ENCODE peak calls at places on chromosome 11, in ten cellular contexts. W is kidney, U is foreskin fibroblast, Q is cardiac fibroblast, J is dorsolateral prefrontal cortex, Z is tibial nerve, P is GM06990, E is epithelial cell of esophagus, L is OCI-LY7, H is tibial artery. B is an unnamed sample.

GRCh38 chr11:114307524-114308203 is 11.5 kb downstream of the NNMT start:
- DNase-seq in W (peak), U (peak), Q (peak), J (no peak), Z (peak), P (no peak), E (peak), L (no peak), H (peak), B (peak)

GRCh38 chr11:68750988-68751325 is 363 bp downstream of the TESMIN start:
- DNase-seq in W (peak), U (no peak), Q (no peak), J (no peak), Z (no peak), P (no peak), E (no peak), L (no peak), H (no peak), B (no peak)

GRCh38 chr11:74220376-74220775 is 49.3 kb downstream of the PPME1 start:
- DNase-seq in W (no peak), U (no peak), Q (no peak), J (no peak), Z (no peak), P (no peak), E (peak), L (no peak), H (no peak), B (no peak)

GRCh38 chr11:111362887-111363411 is 16.1 kb downstream of the POU2AF1 start:
- DNase-seq in W (no peak), U (no peak), Q (no peak), J (no peak), Z (no peak), P (no peak), E (peak), L (no peak), H (no peak), B (no peak)

GRCh38 chr11:7577226-7577882 is 63.6 kb downstream of the PPFIBP2 start:
- DNase-seq in W (no peak), U (peak), Q (no peak), J (peak), Z (peak), P (no peak), E (no peak), L (no peak), H (peak), B (peak)

GRCh38 chr11:27444801-27445215 is 27.8 kb downstream of the LGR4 start:
- DNase-seq in W (no peak), U (no peak), Q (no peak), J (no peak), Z (no peak), P (no peak), E (no peak), L (no peak), H (no peak), B (no peak)

GRCh38 chr11:103170865-103171264 is 61.6 kb downstream of the DYNC2H1 start:
- DNase-seq in W (no peak), U (peak), Q (peak), J (no peak), Z (no peak), P (no peak), E (peak), L (no peak), H (no peak), B (no peak)

GRCh38 chr11:107359701-107360100 is 97.9 kb downstream of the CWF19L2 start:
- DNase-seq in W (no peak), U (no peak), Q (peak), J (no peak), Z (no peak), P (no peak), E (no peak), L (no peak), H (no peak), B (no peak)

GRCh38 chr11:99645934-99646333 is 625.2 kb downstream of the CNTN5 start:
- DNase-seq in W (no peak), U (no peak), Q (no peak), J (no peak), Z (no peak), P (no peak), E (no peak), L (no peak), H (no peak), B (no peak)

GRCh38 chr11:26286472-26287066 is 45.4 kb upstream of the ANO3 start:
- DNase-seq in W (no peak), U (peak), Q (peak), J (no peak), Z (no peak), P (no peak), E (peak), L (peak), H (no peak), B (peak)

GRCh38 chr11:110159491-110159890 is 66.3 kb downstream of the ZC3H12C start:
- DNase-seq in W (no peak), U (no peak), Q (no peak), J (no peak), Z (no peak), P (no peak), E (no peak), L (no peak), H (no peak), B (no peak)

GRCh38 chr11:94557992-94558391 is 9.2 kb upstream of the PIWIL4 start:
- DNase-seq in W (no peak), U (no peak), Q (peak), J (no peak), Z (no peak), P (no peak), E (no peak), L (no peak), H (no peak), B (peak)

GRCh38 chr11:32391965-32392553 is 43.3 kb downstream of the WT1 start:
- DNase-seq in W (no peak), U (no peak), Q (peak), J (no peak), Z (no peak), P (no peak), E (no peak), L (no peak), H (no peak), B (peak)

GRCh38 chr11:122853971-122854446 is 15.7 kb downstream of the CRTAM start:
- DNase-seq in W (no peak), U (peak), Q (peak), J (no peak), Z (no peak), P (no peak), E (peak), L (peak), H (no peak), B (peak)

GRCh38 chr11:64609436-64610047 is 18.5 kb downstream of the SLC22A12 start:
- DNase-seq in W (no peak), U (no peak), Q (no peak), J (no peak), Z (no peak), P (no peak), E (no peak), L (peak), H (no peak), B (no peak)

GRCh38 chr11:129749141-129749540 is 66.5 kb upstream of the TMEM45B start:
- DNase-seq in W (no peak), U (no peak), Q (no peak), J (no peak), Z (no peak), P (no peak), E (no peak), L (no peak), H (no peak), B (no peak)

GRCh38 chr11:41921991-41922390 is 462.5 kb upstream of the LRRC4C start:
- DNase-seq in W (no peak), U (no peak), Q (no peak), J (no peak), Z (no peak), P (no peak), E (no peak), L (no peak), H (no peak), B (no peak)

GRCh38 chr11:93515438-93515837 is 27.8 kb downstream of the SMCO4 start:
- DNase-seq in W (no peak), U (no peak), Q (no peak), J (no peak), Z (no peak), P (no peak), E (no peak), L (no peak), H (no peak), B (no peak)

GRCh38 chr11:7462706-7463105 is 22.6 kb upstream of the OLFML1 start:
- DNase-seq in W (no peak), U (no peak), Q (no peak), J (no peak), Z (no peak), P (no peak), E (no peak), L (no peak), H (no peak), B (no peak)

GRCh38 chr11:64299847-64300648 is at the start of gene CATSPERZ:
- DNase-seq in W (peak), U (no peak), Q (no peak), J (no peak), Z (no peak), P (peak), E (no peak), L (no peak), H (no peak), B (no peak)

GRCh38 chr11:65132988-65133700 is 1.2 kb downstream of the SYVN1 start:
- DNase-seq in W (peak), U (no peak), Q (no peak), J (peak), Z (no peak), P (peak), E (peak), L (peak), H (peak), B (no peak)

GRCh38 chr11:113690619-113691569 is 15.2 kb downstream of the TMPRSS5 start:
- DNase-seq in W (peak), U (peak), Q (peak), J (no peak), Z (peak), P (no peak), E (peak), L (peak), H (peak), B (peak)

GRCh38 chr11:116190861-116191260 is 581.9 kb downstream of the BUD13 start:
- DNase-seq in W (no peak), U (no peak), Q (no peak), J (no peak), Z (no peak), P (no peak), E (no peak), L (no peak), H (no peak), B (no peak)

GRCh38 chr11:116192509-116193206 is 580.1 kb downstream of the BUD13 start:
- DNase-seq in W (no peak), U (no peak), Q (no peak), J (no peak), Z (no peak), P (no peak), E (no peak), L (no peak), H (no peak), B (no peak)

GRCh38 chr11:116190206-116190605 is 582.6 kb downstream of the BUD13 start:
- DNase-seq in W (no peak), U (no peak), Q (no peak), J (no peak), Z (no peak), P (no peak), E (no peak), L (no peak), H (no peak), B (no peak)

GRCh38 chr11:116194156-116194904 is 578.5 kb downstream of the BUD13 start:
- DNase-seq in W (no peak), U (no peak), Q (no peak), J (no peak), Z (no peak), P (no peak), E (no peak), L (no peak), H (no peak), B (no peak)

GRCh38 chr11:116193321-116194114 is 579.3 kb downstream of the BUD13 start:
- DNase-seq in W (peak), U (peak), Q (peak), J (peak), Z (no peak), P (no peak), E (peak), L (no peak), H (no peak), B (peak)
- TF ChIP-seq CTCF in W (peak), U (no peak), Q (peak), J (no peak), Z (no peak), P (no peak), E (no peak), L (no peak), H (no peak), B (peak)

DNA sequence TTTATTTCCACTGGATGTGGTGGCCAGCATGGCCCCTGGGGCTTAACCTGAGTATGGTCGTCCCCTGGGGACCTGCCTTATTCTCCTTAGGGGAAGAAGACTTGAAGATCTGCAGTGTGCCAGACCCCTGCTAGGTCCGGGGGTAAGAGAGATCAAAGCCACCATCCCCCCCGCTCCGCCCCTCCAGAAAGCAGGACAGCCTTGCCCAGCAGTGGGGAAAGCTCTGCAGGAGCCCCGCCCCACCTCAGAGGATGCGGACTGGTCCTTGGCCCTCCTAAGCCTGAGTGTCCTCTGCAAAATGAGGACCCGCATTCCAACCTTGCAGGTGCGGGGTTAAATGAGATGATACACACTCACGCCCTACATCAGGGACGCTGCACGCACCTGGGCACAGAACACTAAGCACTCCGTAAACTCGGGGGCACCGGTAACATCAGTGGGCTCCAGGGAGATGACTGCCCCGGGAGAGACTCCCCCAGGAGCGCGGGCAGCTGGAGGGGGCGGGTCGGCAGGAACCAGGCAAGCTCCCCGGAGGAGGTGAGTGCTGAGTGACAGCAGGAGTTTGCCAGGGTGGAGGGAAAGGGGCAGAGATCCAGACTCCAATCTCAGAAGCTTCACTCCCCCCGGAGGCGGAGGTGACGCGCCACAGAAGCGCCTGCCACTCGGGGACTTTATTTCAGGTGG is 564 bp upstream of the ANO1 start:
- DNase-seq in W (peak), U (no peak), Q (no peak), J (peak), Z (no peak), P (no peak), E (no peak), L (no peak), H (peak), B (no peak)
- H3K4me3 ChIP-seq in W (no peak), U (no peak), Q (no peak), J (no peak), Z (no peak), P (no peak), E (no peak), L (no peak), H (peak), B (no peak)

GRCh38 chr11:118896921-118897591 is 13.4 kb downstream of the CXCR5 start:
- DNase-seq in W (peak), U (no peak), Q (no peak), J (no peak), Z (no peak), P (no peak), E (no peak), L (no peak), H (no peak), B (no peak)
- TF ChIP-seq CTCF in W (no peak), U (no peak), Q (no peak), J (no peak), Z (no peak), P (no peak), E (no peak), L (no peak), H (no peak), B (no peak)

GRCh38 chr11:12182650-12183511 is 72.5 kb downstream of the MICAL2 start:
- DNase-seq in W (peak), U (peak), Q (peak), J (no peak), Z (no peak), P (no peak), E (peak), L (no peak), H (no peak), B (peak)
- H3K4me3 ChIP-seq in W (no peak), U (no peak), Q (no peak), J (no peak), Z (no peak), P (no peak), E (no peak), L (no peak), H (no peak), B (no peak)

GRCh38 chr11:56543739-56544138 is 682 bp upstream of the OR5M11 start:
- DNase-seq in W (no peak), U (no peak), Q (no peak), J (no peak), Z (no peak), P (no peak), E (no peak), L (no peak), H (no peak), B (no peak)
- TF ChIP-seq CTCF in W (no peak), U (no peak), Q (no peak), J (no peak), Z (no peak), P (no peak), E (no peak), L (no peak), H (no peak), B (no peak)

GRCh38 chr11:85526564-85526963 is 100.6 kb downstream of the DLG2 start:
- DNase-seq in W (no peak), U (no peak), Q (no peak), J (no peak), Z (no peak), P (no peak), E (no peak), L (no peak), H (no peak), B (no peak)

GRCh38 chr11:85536438-85536837 is 90.7 kb downstream of the DLG2 start:
- DNase-seq in W (peak), U (no peak), Q (no peak), J (no peak), Z (no peak), P (no peak), E (no peak), L (no peak), H (no peak), B (no peak)

GRCh38 chr11:85534806-85535205 is 92.3 kb downstream of the DLG2 start:
- DNase-seq in W (no peak), U (no peak), Q (no peak), J (no peak), Z (no peak), P (no peak), E (no peak), L (no peak), H (no peak), B (no peak)

GRCh38 chr11:85530596-85530995 is 96.5 kb downstream of the DLG2 start:
- DNase-seq in W (no peak), U (no peak), Q (peak), J (no peak), Z (no peak), P (no peak), E (no peak), L (no peak), H (no peak), B (peak)

DNA sequence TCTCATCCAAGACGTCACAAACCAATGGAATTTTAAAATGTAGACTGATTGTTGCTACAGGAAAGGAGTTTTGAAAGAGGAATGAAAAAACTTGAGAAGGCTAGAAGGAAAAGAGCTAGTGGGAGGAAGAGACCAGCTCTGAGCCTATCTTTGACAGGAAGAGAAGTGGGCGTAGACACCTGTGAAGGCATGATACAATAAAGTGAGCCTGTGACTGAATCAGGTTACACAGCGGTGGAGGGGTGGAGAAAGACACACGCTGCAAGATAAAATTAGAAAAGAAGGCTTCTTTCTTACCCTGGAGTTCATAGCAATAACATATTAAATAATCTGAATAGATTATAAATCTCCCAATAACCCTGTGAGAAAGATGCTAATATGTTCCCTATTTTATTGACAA is 95.6 kb downstream of the DLG2 start:
- DNase-seq in W (no peak), U (no peak), Q (no peak), J (no peak), Z (no peak), P (no peak), E (no peak), L (no peak), H (no peak), B (no peak)
- H3K4me3 ChIP-seq in W (no peak), U (no peak), Q (no peak), J (no peak), Z (no peak), P (no peak), E (no peak), L (no peak), H (no peak), B (no peak)

GRCh38 chr11:57546869-57547518 is 9.6 kb downstream of the SMTNL1 start:
- DNase-seq in W (no peak), U (peak), Q (peak), J (no peak), Z (no peak), P (no peak), E (peak), L (no peak), H (no peak), B (peak)
- TF ChIP-seq CTCF in W (no peak), U (peak), Q (no peak), J (no peak), Z (no peak), P (peak), E (peak), L (no peak), H (no peak), B (peak)

GRCh38 chr11:90243534-90243933 is 20.7 kb upstream of the CHORDC1 start:
- DNase-seq in W (no peak), U (no peak), Q (no peak), J (no peak), Z (no peak), P (no peak), E (peak), L (no peak), H (no peak), B (no peak)
- H3K4me3 ChIP-seq in W (no peak), U (no peak), Q (no peak), J (no peak), Z (no peak), P (no peak), E (no peak), L (no peak), H (no peak), B (no peak)